ENCODE peak calls at places on chromosomes 11 and 22, in nine cellular contexts. D is HCT116, G is breast epithelium, L is suprapubic skin, O is A549, R is heart left ventricle, Y is endothelial cell of umbilical vein, C is Peyer's patch, K is tibial nerve. T is an unnamed sample.

GRCh38 chr22:43501951-43502874 is 90.4 kb downstream of the MPPED1 start:
- DNase-seq in D (no peak), L (no peak), K (no peak), O (no peak), R (no peak), Y (no peak), G (no peak), C (no peak), T (no peak)

GRCh38 chr11:87722756-87723599 is 452.3 kb downstream of the RAB38 start:
- DNase-seq in C (peak; percentile 63), K (no peak), O (no peak), L (no peak), Y (peak; percentile 14), G (no peak), R (no peak), D (no peak), T (peak; percentile 38)

GRCh38 chr11:65546217-65546958 is 11.8 kb downstream of the LTBP3 start:
- DNase-seq in G (peak; percentile 88), K (peak; percentile 71), O (peak; percentile 49), L (peak; percentile 92), Y (peak; percentile 44), R (peak; percentile 71), C (peak; percentile 99), D (peak; percentile 50), T (peak; percentile 95)

GRCh38 chr11:27582686-27583085 is 76.1 kb upstream of the LIN7C start:
- DNase-seq in G (no peak), R (no peak), C (no peak), Y (no peak), D (no peak), L (no peak), K (no peak), O (no peak), T (no peak)

GRCh38 chr11:43687120-43687791 is 6.7 kb downstream of the HSD17B12 start:
- DNase-seq in L (no peak), C (no peak), Y (peak; percentile 87), R (peak; percentile 56), K (peak; percentile 8), O (no peak), G (no peak), D (no peak), T (no peak)

GRCh38 chr11:35649984-35650383 is 12.6 kb upstream of the TRIM44 start:
- DNase-seq in R (no peak), C (no peak), D (no peak), Y (peak; percentile 29), K (no peak), G (no peak), L (no peak), O (no peak), T (no peak)

GRCh38 chr11:110337570-110338193 is 41.3 kb upstream of the RDX start:
- DNase-seq in R (no peak), Y (peak; percentile 73), K (no peak), D (peak; percentile 76), G (no peak), C (no peak), O (no peak), L (no peak), T (peak; percentile 18)

GRCh38 chr11:79208126-79208525 is 232.7 kb downstream of the TENM4 start:
- DNase-seq in K (no peak), Y (no peak), R (no peak), L (no peak), C (no peak), G (no peak), D (no peak), O (no peak), T (no peak)

GRCh38 chr11:65003282-65003681 is 6.5 kb upstream of the BATF2 start:
- DNase-seq in G (no peak), Y (no peak), C (no peak), K (no peak), D (no peak), O (no peak), L (no peak), R (no peak), T (no peak)

GRCh38 chr22:35308480-35308945 is 8.8 kb downstream of the TOM1 start:
- DNase-seq in R (no peak), L (no peak), G (no peak), O (no peak), C (no peak), Y (no peak), K (no peak), D (no peak), T (no peak)

GRCh38 chr22:26883393-26883792 is 226.0 kb downstream of the MIAT start:
- DNase-seq in Y (no peak), R (no peak), D (no peak), C (no peak), O (no peak), G (no peak), K (no peak), L (no peak), T (no peak)

GRCh38 chr22:48760481-48761238 is 1067.0 kb downstream of the BRD1 start:
- DNase-seq in Y (no peak), G (no peak), D (no peak), L (peak; percentile 37), K (no peak), R (peak; percentile 2), O (no peak), C (peak; percentile 19), T (no peak)

GRCh38 chr11:17774232-17775034 is 39.9 kb downstream of the KCNC1 start:
- DNase-seq in C (no peak), K (no peak), D (no peak), R (no peak), G (no peak), O (no peak), Y (no peak), L (peak; percentile 36), T (no peak)

GRCh38 chr11:68340003-68340767 is 27.8 kb downstream of the LRP5 start:
- DNase-seq in R (no peak), L (no peak), C (no peak), D (no peak), K (no peak), O (no peak), G (no peak), Y (no peak), T (no peak)

DNA sequence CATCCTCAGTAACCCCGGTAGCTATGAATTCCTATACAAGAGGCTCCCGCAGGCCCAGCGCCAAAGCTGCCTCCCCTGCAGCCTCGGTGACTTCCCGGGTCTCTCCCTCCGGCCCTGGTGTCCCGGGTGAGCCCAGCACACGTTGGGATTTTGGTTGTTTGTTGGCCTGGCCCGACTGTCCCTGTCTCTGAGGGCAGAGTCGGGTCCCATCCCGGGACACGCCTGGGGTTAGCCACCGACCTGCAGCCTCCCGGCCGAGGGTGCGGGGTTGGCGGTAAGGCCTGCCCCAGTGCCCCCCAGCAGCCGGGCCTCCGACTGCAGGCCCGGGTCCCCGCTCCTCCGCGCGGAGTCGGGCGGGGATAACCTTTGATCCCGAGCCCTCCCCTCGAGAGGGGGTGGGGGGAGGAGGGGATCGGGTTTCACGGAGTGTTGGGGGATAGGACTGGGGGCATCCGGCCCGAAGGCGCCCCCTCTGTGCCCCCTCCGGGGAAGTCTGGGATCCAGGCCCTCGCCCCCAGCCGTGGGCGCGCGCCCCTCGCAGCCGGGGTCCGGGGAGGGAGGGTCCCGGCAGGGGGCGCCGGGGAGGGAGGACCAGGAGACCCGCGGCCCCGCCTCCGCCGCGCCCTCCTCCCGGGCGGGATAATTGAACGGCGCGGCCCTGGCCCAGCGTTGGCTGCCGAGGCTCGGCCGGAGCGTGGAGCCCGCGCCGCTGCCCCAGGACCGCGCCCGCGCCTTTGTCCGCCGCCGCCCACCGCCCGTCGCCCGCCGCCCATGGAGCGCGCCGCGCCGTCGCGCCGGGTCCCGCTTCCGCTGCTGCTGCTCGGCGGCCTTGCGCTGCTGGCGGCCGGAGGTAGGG is at the start of gene FBLN1:
- DNase-seq in C (no peak), L (no peak), R (peak; percentile 55), G (no peak), Y (no peak), D (no peak), O (peak; percentile 50), K (peak; percentile 37), T (no peak)
- TF ChIP-seq POLR2A in C (no peak), L (no peak), R (no peak), G (no peak), Y (no peak), D (no peak), O (peak; percentile 57), K (no peak), T (no peak)

GRCh38 chr11:47216141-47216798 is 1.5 kb downstream of the DDB2 start:
- DNase-seq in C (peak; percentile 70), L (no peak), G (no peak), R (peak; percentile 29), K (peak; percentile 23), Y (peak; percentile 91), O (peak; percentile 62), D (peak; percentile 45), T (peak; percentile 41)
- TF ChIP-seq CTCF in C (no peak), L (no peak), G (no peak), R (peak; percentile 14), K (no peak), Y (no peak), O (peak; percentile 18), D (no peak), T (no peak)

DNA sequence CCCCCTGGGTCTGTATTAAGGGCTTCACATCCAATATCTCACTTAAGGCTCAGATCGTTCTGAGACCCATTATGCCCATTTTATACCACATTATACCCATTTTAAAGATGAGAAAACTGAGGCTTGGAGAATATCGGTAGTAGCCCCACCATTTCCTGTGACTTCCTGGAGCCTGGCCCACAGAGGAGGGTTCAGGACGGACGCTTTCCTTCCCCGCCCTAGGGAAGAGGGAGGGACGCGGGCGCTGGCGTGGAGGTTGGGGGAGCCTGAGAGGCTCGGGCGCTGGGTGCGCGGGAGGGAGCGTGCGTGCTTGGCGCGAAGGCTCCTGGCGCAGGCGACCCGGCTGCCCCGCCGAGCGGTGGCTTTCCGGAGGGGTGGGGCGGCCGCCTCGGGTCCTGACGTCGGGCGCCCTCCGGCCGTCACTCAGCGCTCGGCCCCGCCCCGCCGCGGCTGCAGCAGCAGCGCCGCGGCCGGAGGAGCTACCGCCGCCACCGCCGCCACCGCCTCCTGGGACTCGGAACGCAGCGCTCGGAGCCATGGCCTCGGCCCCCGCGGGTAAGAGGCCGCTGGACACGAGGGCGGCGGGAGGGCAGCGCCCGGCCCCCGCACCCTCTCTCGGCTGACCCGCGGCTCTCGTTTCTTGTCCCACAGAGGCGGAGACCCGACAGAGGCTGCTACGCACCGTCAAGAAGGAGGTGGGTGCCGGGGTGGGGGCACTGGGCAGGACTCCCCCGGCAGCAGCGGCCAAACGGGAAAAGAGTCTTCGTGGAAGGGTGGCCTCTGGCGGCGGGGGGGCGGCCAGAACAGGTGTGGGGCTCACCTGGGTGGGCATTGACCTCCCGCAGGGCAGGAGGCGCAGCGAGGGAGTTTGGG is at the start of gene SGSM1:
- DNase-seq in Y (peak; percentile 54), D (peak; percentile 59), C (peak; percentile 90), G (peak; percentile 46), L (peak; percentile 78), R (peak; percentile 82), O (peak; percentile 66), K (peak; percentile 43), T (peak; percentile 93)
- TF ChIP-seq POLR2A in Y (no peak), D (peak; percentile 44), C (no peak), G (no peak), L (no peak), R (peak; percentile 76), O (peak; percentile 38), K (peak; percentile 25), T (peak; percentile 67)

GRCh38 chr11:36793542-36793926 is 195.5 kb upstream of the RAG2 start:
- DNase-seq in C (no peak), Y (no peak), G (no peak), O (no peak), L (no peak), K (no peak), D (no peak), R (no peak), T (no peak)
- TF ChIP-seq CTCF in C (no peak), Y (no peak), G (no peak), O (no peak), L (no peak), K (no peak), D (no peak), R (peak; percentile 26), T (no peak)

T was measured in body of pancreas.